ENCODE peak calls at places on chromosomes 13 and 19, in nine cellular contexts. H is sigmoid colon, P is endothelial cell of umbilical vein, V is HCT116, A is SK-N-SH, T is GM12878, C is spleen, O is breast epithelium, Z is GM23338. U is an unnamed sample. For H3K27me3, the result is how much of the 10 kb centered on the place peaks cover.

GRCh38 chr19:19615086-19615485 is 3.4 kb downstream of the PBX4 start:
- DNase-seq in H (no peak), P (no peak), V (peak), A (no peak), T (no peak), C (no peak), O (no peak), Z (no peak), U (no peak)

GRCh38 chr13:46489586-46490023 is 63.4 kb upstream of the LRCH1 start:
- DNase-seq in H (no peak), P (no peak), V (no peak), A (no peak), T (no peak), C (no peak), O (no peak), Z (no peak), U (no peak)

GRCh38 chr19:39407644-39408391 is 1.2 kb downstream of the ZFP36 start:
- DNase-seq in H (peak), P (no peak), V (no peak), A (no peak), T (no peak), C (peak), O (peak), Z (peak), U (peak)

GRCh38 chr19:18496167-18496979 is 25.5 kb downstream of the ELL start:
- DNase-seq in H (no peak), P (no peak), V (no peak), A (no peak), T (no peak), C (peak), O (no peak), Z (no peak), U (peak)

GRCh38 chr13:100483836-100484381 is 104.7 kb downstream of the GGACT start:
- DNase-seq in H (no peak), P (peak), V (no peak), A (no peak), T (no peak), C (no peak), O (no peak), Z (no peak), U (no peak)

GRCh38 chr19:49425922-49426592 is 869 bp downstream of the GFY start:
- DNase-seq in H (no peak), P (no peak), V (peak), A (no peak), T (no peak), C (no peak), O (no peak), Z (peak), U (no peak)

GRCh38 chr13:24243311-24243710 is 66.1 kb upstream of the C1QTNF9 start:
- DNase-seq in H (no peak), P (no peak), V (no peak), A (no peak), T (no peak), C (no peak), O (no peak), Z (no peak), U (no peak)

GRCh38 chr19:45187421-45188100 is 9.0 kb downstream of the BLOC1S3 start:
- DNase-seq in H (no peak), P (no peak), V (no peak), A (peak), T (no peak), C (no peak), O (no peak), Z (peak), U (no peak)

GRCh38 chr13:107838592-107839161 is 376.7 kb downstream of the LIG4 start:
- DNase-seq in H (no peak), P (no peak), V (no peak), A (no peak), T (no peak), C (no peak), O (no peak), Z (peak), U (no peak)

GRCh38 chr13:44429311-44429710 is 55.7 kb downstream of the SERP2 start:
- DNase-seq in H (no peak), P (no peak), V (no peak), A (no peak), T (no peak), C (no peak), O (no peak), Z (no peak), U (no peak)

GRCh38 chr19:17107546-17108452 is 32.2 kb downstream of the MYO9B start:
- DNase-seq in H (peak), P (peak), V (peak), A (peak), T (no peak), C (peak), O (peak), Z (no peak), U (peak)

GRCh38 chr13:48976677-48977625 is 1.2 kb downstream of the FNDC3A start:
- DNase-seq in H (no peak), P (peak), V (no peak), A (no peak), T (no peak), C (no peak), O (no peak), Z (no peak), U (no peak)

GRCh38 chr13:95378603-95379002 is 77.4 kb upstream of the ABCC4 start:
- DNase-seq in H (peak), P (no peak), V (no peak), A (no peak), T (no peak), C (no peak), O (no peak), Z (no peak), U (no peak)

GRCh38 chr19:40231544-40232424 is 5.3 kb upstream of the CCNP start:
- DNase-seq in H (no peak), P (no peak), V (no peak), A (no peak), T (no peak), C (no peak), O (no peak), Z (peak), U (no peak)

GRCh38 chr19:41323430-41324125 is 13.6 kb downstream of the CCDC97 start:
- DNase-seq in H (peak), P (peak), V (no peak), A (peak), T (no peak), C (no peak), O (no peak), Z (peak), U (peak)

GRCh38 chr13:94660695-94661324 is 51.5 kb downstream of the SOX21 start:
- DNase-seq in H (no peak), P (peak), V (no peak), A (peak), T (no peak), C (no peak), O (no peak), Z (peak), U (no peak)

GRCh38 chr13:39641645-39642044 is 13.8 kb upstream of the COG6 start:
- DNase-seq in H (no peak), P (no peak), V (no peak), A (no peak), T (no peak), C (no peak), O (no peak), Z (no peak), U (no peak)

GRCh38 chr13:70568571-70568970 is 460.3 kb upstream of the KLHL1 start:
- DNase-seq in H (no peak), P (peak), V (peak), A (peak), T (peak), C (no peak), O (no peak), Z (peak), U (no peak)

GRCh38 chr13:97433727-97434416 is at the start of gene RAP2A:
- DNase-seq in H (peak), P (peak), V (peak), A (peak), T (peak), C (peak), O (peak), Z (peak), U (peak)
- TF ChIP-seq POLR2AphosphoS5 in H (peak), P (peak), V (peak), A (no peak), T (peak), C (peak), O (peak), Z (peak), U (peak)

GRCh38 chr19:51351266-51351990 is 9.5 kb upstream of the VSIG10L start:
- DNase-seq in H (no peak), P (no peak), V (no peak), A (no peak), T (no peak), C (no peak), O (no peak), Z (no peak), U (no peak)

GRCh38 chr19:51354742-51355148 is 11.4 kb downstream of the ETFB start:
- DNase-seq in H (no peak), P (no peak), V (no peak), A (peak), T (no peak), C (no peak), O (no peak), Z (peak), U (no peak)

GRCh38 chr19:51356159-51356801 is 9.9 kb downstream of the ETFB start:
- DNase-seq in H (no peak), P (no peak), V (no peak), A (no peak), T (no peak), C (no peak), O (no peak), Z (no peak), U (no peak)

GRCh38 chr19:51354103-51354741 is 12.0 kb downstream of the ETFB start:
- DNase-seq in H (no peak), P (no peak), V (no peak), A (no peak), T (no peak), C (no peak), O (no peak), Z (no peak), U (no peak)

DNA sequence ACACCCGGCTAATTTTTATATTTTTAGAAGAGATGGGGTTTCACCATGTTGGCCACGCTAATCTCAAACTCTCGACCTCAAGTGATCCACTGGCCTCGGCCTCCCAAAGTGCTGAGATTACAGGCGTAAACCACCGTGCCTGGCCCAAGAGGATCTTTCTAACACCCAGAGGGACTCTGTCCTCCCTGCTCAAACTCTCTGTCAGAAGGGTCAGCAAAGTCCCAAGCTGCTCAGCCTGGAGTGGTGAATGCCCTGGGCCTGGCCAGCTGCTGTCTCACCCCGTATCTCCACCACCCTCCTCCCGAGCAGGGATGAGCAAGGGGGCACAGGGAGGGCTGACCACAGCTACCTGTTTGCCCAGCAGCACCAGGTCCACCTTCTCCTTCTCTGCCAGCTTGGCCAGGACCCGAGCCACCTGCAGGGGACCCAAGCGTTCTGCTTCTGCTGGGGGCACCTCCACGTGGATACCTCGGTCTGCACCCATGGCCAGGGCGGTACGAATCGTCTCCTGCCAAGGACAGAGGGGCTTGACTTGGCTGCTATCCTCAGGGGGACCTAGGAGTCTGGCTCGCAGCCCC is 10.9 kb upstream of the VSIG10L start:
- DNase-seq in H (no peak), P (no peak), V (no peak), A (no peak), T (no peak), C (no peak), O (no peak), Z (no peak), U (no peak)
- H3K27me3 ChIP-seq in H (under half), P (under half), V (under half), A (under half), T (under half), C (under half), O (under half), Z (under half), U (under half)

DNA sequence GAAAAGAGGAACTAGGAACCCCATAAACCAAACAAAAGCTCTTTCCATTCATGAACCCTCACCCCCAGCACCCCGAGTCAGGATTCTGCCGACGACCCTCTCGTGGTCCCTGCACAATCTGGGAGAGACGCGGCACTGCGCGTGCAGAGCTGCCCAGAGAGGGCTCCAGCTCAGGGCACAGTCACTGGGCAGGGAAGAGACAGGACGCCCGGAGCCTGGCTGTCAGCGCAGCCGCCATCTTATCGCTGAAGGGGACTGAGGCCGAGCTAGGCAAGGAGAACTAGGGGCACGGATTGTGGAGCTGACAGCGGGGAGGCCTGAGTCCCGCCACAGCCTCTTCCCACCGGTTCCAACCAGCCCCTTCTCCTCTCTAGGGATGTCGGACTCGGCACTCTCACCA is 349 bp downstream of the ZNF98 start:
- DNase-seq in H (no peak), P (no peak), V (no peak), A (no peak), T (no peak), C (no peak), O (no peak), Z (no peak), U (no peak)
- H3K27ac ChIP-seq in H (no peak), P (no peak), V (no peak), A (no peak), T (no peak), C (no peak), O (peak), Z (no peak), U (no peak)

GRCh38 chr19:54506079-54506478 is 3.4 kb downstream of the LAIR2 start:
- DNase-seq in H (no peak), P (no peak), V (no peak), A (no peak), T (no peak), C (no peak), O (no peak), Z (no peak), U (no peak)
- TF ChIP-seq POLR2AphosphoS5 in H (no peak), P (no peak), V (no peak), A (no peak), T (no peak), C (no peak), O (no peak), Z (no peak), U (no peak)

GRCh38 chr13:106522112-106522511 is 13.3 kb downstream of the EFNB2 start:
- DNase-seq in H (no peak), P (no peak), V (no peak), A (no peak), T (no peak), C (no peak), O (no peak), Z (no peak), U (no peak)
- H3K27me3 ChIP-seq in H (under half), P (under half), V (under half), A (under half), T (under half), C (under half), O (under half), Z (under half), U (under half)

DNA sequence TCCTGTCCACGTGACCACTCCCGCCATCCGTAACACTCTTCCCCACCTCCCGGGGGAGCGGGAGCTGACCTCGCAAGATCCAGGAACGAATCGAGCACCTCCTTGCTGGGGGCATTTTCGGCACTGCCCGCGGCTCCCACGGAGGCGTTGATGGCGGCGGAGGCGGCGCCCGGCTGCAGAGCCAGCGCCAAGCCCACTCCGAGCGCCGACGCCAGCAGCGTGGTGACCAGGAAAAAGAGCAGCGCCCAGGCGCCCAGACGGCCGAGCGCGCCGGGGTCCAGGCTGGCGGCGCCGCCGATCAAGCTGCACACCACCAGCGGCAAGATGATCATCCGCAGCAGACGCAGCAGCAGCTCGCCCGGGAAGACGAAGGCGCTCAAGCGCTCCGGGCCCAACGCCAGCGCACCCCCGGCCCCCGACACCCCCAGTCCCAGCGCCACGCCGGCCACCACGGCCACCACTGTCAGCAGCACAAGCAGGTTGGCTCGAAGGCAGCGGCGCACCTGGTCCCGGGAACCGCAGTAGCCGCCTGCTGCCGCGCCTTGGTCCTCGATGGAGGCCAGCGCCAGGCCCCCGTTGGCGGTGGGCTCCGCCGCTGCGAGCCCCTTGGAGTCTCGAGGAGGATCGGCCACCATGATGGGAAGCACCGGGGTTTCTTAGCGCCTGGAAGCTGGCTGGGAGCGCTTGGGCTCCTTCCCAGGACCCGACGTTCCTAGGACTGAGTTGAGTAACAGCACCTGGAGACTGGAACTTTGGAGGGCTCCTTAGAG is 878 bp downstream of the SLC1A5 start:
- DNase-seq in H (peak), P (peak), V (no peak), A (peak), T (no peak), C (peak), O (peak), Z (peak), U (peak)
- H3K27ac ChIP-seq in H (peak), P (peak), V (peak), A (peak), T (peak), C (peak), O (peak), Z (peak), U (peak)